ENCODE peak calls at places on chromosomes 7 and 10, in four cellular contexts. One of them, this sample, is unnamed.
A peak's percentile ranks its signal among the peaks of the same experiment; 100 is the strongest.

GRCh38 chr10:49118450-49118849 is 3.1 kb upstream of the VSTM4 start:
- DNase-seq in HepG2: no peak
- DNase-seq in WTC11: no peak
- DNase-seq in GM12878: no peak
- DNase-seq in this sample: no peak

GRCh38 chr10:121183241-121183640 is 332.1 kb downstream of the WDR11 start:
- DNase-seq in WTC11: no peak
- DNase-seq in GM12878: no peak
- DNase-seq in HepG2: no peak
- DNase-seq in this sample: no peak

GRCh38 chr10:103578782-103579382 is 85.4 kb downstream of the NEURL1 start:
- DNase-seq in WTC11: no peak
- DNase-seq in GM12878: no peak
- DNase-seq in HepG2: peak; percentile 82
- DNase-seq in this sample: peak; percentile 76

GRCh38 chr10:34581871-34582532 is 233.1 kb downstream of the PARD3 start:
- DNase-seq in WTC11: no peak
- DNase-seq in HepG2: no peak
- DNase-seq in GM12878: no peak
- DNase-seq in this sample: no peak

GRCh38 chr10:132293416-132294195 is 14.1 kb downstream of the STK32C start:
- DNase-seq in WTC11: peak; percentile 10
- DNase-seq in GM12878: no peak
- DNase-seq in HepG2: no peak
- DNase-seq in this sample: no peak

GRCh38 chr7:70317356-70317755 is 719.1 kb downstream of the AUTS2 start:
- DNase-seq in GM12878: no peak
- DNase-seq in WTC11: no peak
- DNase-seq in HepG2: no peak
- DNase-seq in this sample: no peak

GRCh38 chr7:108108131-108108530 is 22.0 kb downstream of the LAMB4 start:
- DNase-seq in GM12878: no peak
- DNase-seq in HepG2: no peak
- DNase-seq in WTC11: no peak
- DNase-seq in this sample: no peak

GRCh38 chr10:124997791-124998623 is 56.1 kb downstream of the ZRANB1 start:
- DNase-seq in WTC11: no peak
- DNase-seq in HepG2: no peak
- DNase-seq in GM12878: no peak
- DNase-seq in this sample: no peak

GRCh38 chr10:97013983-97014382 is 171.8 kb downstream of the SLIT1 start:
- DNase-seq in WTC11: no peak
- DNase-seq in GM12878: no peak
- DNase-seq in HepG2: no peak
- DNase-seq in this sample: no peak

GRCh38 chr10:57897611-57898010 is 370.1 kb downstream of the IPMK start:
- DNase-seq in WTC11: no peak
- DNase-seq in HepG2: no peak
- DNase-seq in GM12878: no peak
- DNase-seq in this sample: no peak

GRCh38 chr10:97574374-97575100 is 2.0 kb downstream of the ANKRD2 start:
- DNase-seq in GM12878: no peak
- DNase-seq in HepG2: peak; percentile 74
- DNase-seq in WTC11: no peak
- DNase-seq in this sample: no peak

GRCh38 chr10:126570631-126571170 is 99.8 kb downstream of the C10orf90 start:
- DNase-seq in GM12878: no peak
- DNase-seq in WTC11: no peak
- DNase-seq in HepG2: no peak
- DNase-seq in this sample: no peak

GRCh38 chr7:76358053-76358477 is 726 bp downstream of the YWHAG start:
- DNase-seq in GM12878: no peak
- DNase-seq in HepG2: no peak
- DNase-seq in WTC11: peak; percentile 58
- DNase-seq in this sample: no peak

GRCh38 chr7:105346138-105346537 is 42.6 kb downstream of the SRPK2 start:
- DNase-seq in GM12878: no peak
- DNase-seq in WTC11: no peak
- DNase-seq in HepG2: no peak
- DNase-seq in this sample: no peak

GRCh38 chr10:72886596-72887522 is 6.7 kb upstream of the OIT3 start:
- DNase-seq in GM12878: no peak
- DNase-seq in WTC11: no peak
- DNase-seq in HepG2: no peak
- DNase-seq in this sample: no peak

GRCh38 chr10:57891201-57892006 is 376.3 kb downstream of the IPMK start:
- DNase-seq in GM12878: no peak
- DNase-seq in WTC11: no peak
- DNase-seq in HepG2: no peak
- DNase-seq in this sample: no peak

GRCh38 chr7:99278180-99278579 is 5.5 kb downstream of the MYH16 start:
- DNase-seq in GM12878: no peak
- DNase-seq in WTC11: no peak
- DNase-seq in HepG2: no peak
- DNase-seq in this sample: no peak

GRCh38 chr7:117111532-117111931 is 158.2 kb downstream of the ST7 start:
- DNase-seq in WTC11: no peak
- DNase-seq in GM12878: no peak
- DNase-seq in HepG2: no peak
- DNase-seq in this sample: no peak

GRCh38 chr7:37040330-37040729 is 316.0 kb upstream of the AOAH start:
- DNase-seq in GM12878: no peak
- DNase-seq in WTC11: no peak
- DNase-seq in HepG2: no peak
- DNase-seq in this sample: no peak

GRCh38 chr10:14032406-14032998 is 298.2 kb downstream of the FRMD4A start:
- DNase-seq in GM12878: no peak
- DNase-seq in HepG2: no peak
- DNase-seq in WTC11: peak; percentile 90
- DNase-seq in this sample: peak; percentile 64

GRCh38 chr7:74254858-74255379 is 720 bp upstream of the RFC2 start:
- DNase-seq in HepG2: no peak
- DNase-seq in WTC11: no peak
- DNase-seq in GM12878: no peak
- DNase-seq in this sample: peak; percentile 39

GRCh38 chr7:14009453-14010418 is 20.3 kb upstream of the ETV1 start:
- DNase-seq in HepG2: no peak
- DNase-seq in WTC11: no peak
- DNase-seq in GM12878: no peak
- DNase-seq in this sample: no peak

GRCh38 chr7:121449304-121449703 is 53.2 kb upstream of the FAM3C start:
- DNase-seq in GM12878: no peak
- DNase-seq in HepG2: no peak
- DNase-seq in WTC11: no peak
- DNase-seq in this sample: no peak

GRCh38 chr7:51026341-51026740 is 243.6 kb upstream of the GRB10 start:
- DNase-seq in HepG2: no peak
- DNase-seq in GM12878: no peak
- DNase-seq in WTC11: no peak
- DNase-seq in this sample: no peak

GRCh38 chr7:157568785-157569584 is 232.2 kb downstream of the DNAJB6 start:
- DNase-seq in GM12878: no peak
- DNase-seq in HepG2: peak; percentile 78
- DNase-seq in WTC11: peak; percentile 44
- DNase-seq in this sample: no peak

GRCh38 chr10:72464438-72464837 is 109.7 kb upstream of the DNAJB12 start:
- DNase-seq in WTC11: no peak
- DNase-seq in HepG2: no peak
- DNase-seq in GM12878: no peak
- DNase-seq in this sample: no peak

GRCh38 chr10:631266-631665 is 58.2 kb downstream of the DIP2C start:
- DNase-seq in HepG2: no peak
- DNase-seq in GM12878: no peak
- DNase-seq in WTC11: no peak
- DNase-seq in this sample: no peak

GRCh38 chr7:110646814-110647213 is 444.1 kb upstream of the LRRN3 start:
- DNase-seq in GM12878: no peak
- DNase-seq in WTC11: no peak
- DNase-seq in HepG2: no peak
- DNase-seq in this sample: no peak

GRCh38 chr7:40059057-40059456 is 75.4 kb downstream of the MPLKIP start:
- DNase-seq in GM12878: no peak
- DNase-seq in HepG2: no peak
- DNase-seq in WTC11: no peak
- DNase-seq in this sample: no peak

GRCh38 chr7:105219771-105220160 is 169.0 kb downstream of the SRPK2 start:
- DNase-seq in HepG2: no peak
- DNase-seq in WTC11: no peak
- DNase-seq in GM12878: no peak
- DNase-seq in this sample: no peak

GRCh38 chr10:3911713-3912442 is 126.9 kb upstream of the KLF6 start:
- DNase-seq in HepG2: no peak
- DNase-seq in WTC11: no peak
- DNase-seq in GM12878: no peak
- DNase-seq in this sample: no peak

GRCh38 chr10:112265745-112266144 is 17.5 kb upstream of the TECTB start:
- DNase-seq in HepG2: peak; percentile 85
- DNase-seq in GM12878: no peak
- DNase-seq in WTC11: no peak
- DNase-seq in this sample: no peak

GRCh38 chr10:110668443-110668842 is 24.3 kb downstream of the RBM20 start:
- DNase-seq in GM12878: no peak
- DNase-seq in WTC11: no peak
- DNase-seq in HepG2: no peak
- DNase-seq in this sample: no peak

GRCh38 chr10:110664483-110665420 is 20.6 kb downstream of the RBM20 start:
- DNase-seq in GM12878: no peak
- DNase-seq in WTC11: no peak
- DNase-seq in HepG2: peak; percentile 20
- DNase-seq in this sample: no peak

GRCh38 chr10:110670335-110670734 is 26.2 kb downstream of the RBM20 start:
- DNase-seq in GM12878: peak; percentile 27
- DNase-seq in WTC11: no peak
- DNase-seq in HepG2: no peak
- DNase-seq in this sample: no peak

GRCh38 chr10:110667620-110668343 is 23.6 kb downstream of the RBM20 start:
- DNase-seq in WTC11: peak; percentile 46
- DNase-seq in HepG2: no peak
- DNase-seq in GM12878: no peak
- DNase-seq in this sample: no peak

DNA sequence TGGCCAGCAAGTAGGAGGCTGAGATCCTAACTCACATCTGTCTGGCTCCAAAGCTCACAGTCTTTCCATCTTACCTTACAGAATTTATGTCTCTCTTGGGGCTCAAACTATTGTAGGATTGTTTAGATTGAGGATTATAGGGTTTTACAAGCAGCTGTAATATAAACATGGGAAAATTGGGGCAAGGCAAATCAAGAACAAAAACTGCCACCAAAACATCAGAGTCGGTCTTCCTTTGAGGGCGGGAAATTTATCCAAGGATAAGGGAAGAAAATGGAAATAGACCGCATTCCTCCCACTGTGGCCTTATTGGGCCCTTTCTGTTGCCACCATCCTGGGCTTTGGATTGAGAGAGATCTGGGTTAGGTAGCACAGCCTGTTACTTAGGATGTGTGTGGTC is 22.5 kb downstream of the RBM20 start:
- DNase-seq in HepG2: no peak
- DNase-seq in WTC11: no peak
- DNase-seq in GM12878: no peak
- DNase-seq in this sample: no peak
- TF ChIP-seq NR2C2 in HepG2: no peak
- TF ChIP-seq NR2C2 in WTC11: no peak
- TF ChIP-seq NR2C2 in GM12878: no peak
- TF ChIP-seq NR2C2 in this sample: no peak

GRCh38 chr10:129926066-129927055 is 37.7 kb downstream of the EBF3 start:
- DNase-seq in WTC11: no peak
- DNase-seq in HepG2: no peak
- DNase-seq in GM12878: no peak
- DNase-seq in this sample: no peak
- TF ChIP-seq NR2C2 in WTC11: no peak
- TF ChIP-seq NR2C2 in HepG2: no peak
- TF ChIP-seq NR2C2 in GM12878: no peak
- TF ChIP-seq NR2C2 in this sample: no peak

GRCh38 chr10:123129553-123130271 is 6.1 kb upstream of the HMX3 start:
- DNase-seq in WTC11: no peak
- DNase-seq in HepG2: no peak
- DNase-seq in GM12878: no peak
- DNase-seq in this sample: no peak
- TF ChIP-seq NR2C2 in WTC11: no peak
- TF ChIP-seq NR2C2 in HepG2: no peak
- TF ChIP-seq NR2C2 in GM12878: no peak
- TF ChIP-seq NR2C2 in this sample: no peak

GRCh38 chr7:31785081-31785480 is 98.1 kb downstream of the PPP1R17 start:
- DNase-seq in GM12878: no peak
- DNase-seq in WTC11: no peak
- DNase-seq in HepG2: no peak
- DNase-seq in this sample: no peak
- TF ChIP-seq NR2C2 in GM12878: no peak
- TF ChIP-seq NR2C2 in WTC11: no peak
- TF ChIP-seq NR2C2 in HepG2: no peak
- TF ChIP-seq NR2C2 in this sample: no peak

GRCh38 chr10:74992068-74992467 is 119.4 kb upstream of the SAMD8 start:
- DNase-seq in WTC11: no peak
- DNase-seq in HepG2: no peak
- DNase-seq in GM12878: no peak
- DNase-seq in this sample: no peak
- TF ChIP-seq NR2C2 in WTC11: no peak
- TF ChIP-seq NR2C2 in HepG2: no peak
- TF ChIP-seq NR2C2 in GM12878: no peak
- TF ChIP-seq NR2C2 in this sample: no peak

GRCh38 chr7:128266891-128267839 is 26.1 kb downstream of the LEP start:
- DNase-seq in GM12878: no peak
- DNase-seq in HepG2: peak; percentile 15
- DNase-seq in WTC11: peak; percentile 59
- DNase-seq in this sample: peak; percentile 30

GRCh38 chr7:128264477-128264876 is 23.4 kb downstream of the LEP start:
- DNase-seq in WTC11: no peak
- DNase-seq in GM12878: no peak
- DNase-seq in HepG2: no peak
- DNase-seq in this sample: no peak

GRCh38 chr7:128265156-128265905 is 24.3 kb downstream of the LEP start:
- DNase-seq in GM12878: no peak
- DNase-seq in HepG2: no peak
- DNase-seq in WTC11: no peak
- DNase-seq in this sample: no peak

GRCh38 chr7:128266529-128266890 is 25.4 kb downstream of the LEP start:
- DNase-seq in HepG2: no peak
- DNase-seq in GM12878: no peak
- DNase-seq in WTC11: no peak
- DNase-seq in this sample: no peak

GRCh38 chr7:128265906-128266300 is 24.8 kb downstream of the LEP start:
- DNase-seq in HepG2: no peak
- DNase-seq in WTC11: no peak
- DNase-seq in GM12878: no peak
- DNase-seq in this sample: no peak
- TF ChIP-seq NR2C2 in HepG2: no peak
- TF ChIP-seq NR2C2 in WTC11: no peak
- TF ChIP-seq NR2C2 in GM12878: no peak
- TF ChIP-seq NR2C2 in this sample: no peak

This sample was measured in K562.